ENCODE peak calls at places on chromosomes 13 and 19, in seven cellular contexts. One of them, this sample, is unnamed.
A peak's percentile ranks its signal among the peaks of the same experiment; 100 is the strongest.

GRCh38 chr19:5988520-5989387 is 10.8 kb upstream of the RANBP3 start:
- DNase-seq in CD8-positive, alpha-beta memory T cell: no peak
- DNase-seq in osteoblast: peak; percentile 56
- DNase-seq in T-helper 1 cell: no peak
- DNase-seq in NCI-H774: no peak
- DNase-seq in Ammon's horn: no peak
- DNase-seq in fibroblast of the conjunctiva: no peak
- DNase-seq in this sample: no peak

GRCh38 chr19:53879145-53880037 is 2.6 kb upstream of the PRKCG start:
- DNase-seq in osteoblast: peak; percentile 99
- DNase-seq in CD8-positive, alpha-beta memory T cell: peak; percentile 65
- DNase-seq in Ammon's horn: peak; percentile 93
- DNase-seq in NCI-H774: no peak
- DNase-seq in fibroblast of the conjunctiva: peak; percentile 89
- DNase-seq in T-helper 1 cell: peak; percentile 69
- DNase-seq in this sample: peak; percentile 77

GRCh38 chr19:39492225-39492624 is 6.5 kb upstream of the DLL3 start:
- DNase-seq in NCI-H774: no peak
- DNase-seq in Ammon's horn: no peak
- DNase-seq in T-helper 1 cell: no peak
- DNase-seq in CD8-positive, alpha-beta memory T cell: no peak
- DNase-seq in osteoblast: peak; percentile 32
- DNase-seq in fibroblast of the conjunctiva: no peak
- DNase-seq in this sample: no peak

GRCh38 chr19:40802300-40803169 is 3.5 kb downstream of the EGLN2 start:
- DNase-seq in osteoblast: peak; percentile 74
- DNase-seq in T-helper 1 cell: no peak
- DNase-seq in CD8-positive, alpha-beta memory T cell: no peak
- DNase-seq in Ammon's horn: peak; percentile 26
- DNase-seq in fibroblast of the conjunctiva: no peak
- DNase-seq in NCI-H774: no peak
- DNase-seq in this sample: no peak

GRCh38 chr13:19596960-19597361 is 35.6 kb upstream of the TPTE2 start:
- DNase-seq in osteoblast: no peak
- DNase-seq in T-helper 1 cell: no peak
- DNase-seq in NCI-H774: no peak
- DNase-seq in Ammon's horn: no peak
- DNase-seq in fibroblast of the conjunctiva: no peak
- DNase-seq in CD8-positive, alpha-beta memory T cell: no peak
- DNase-seq in this sample: no peak

GRCh38 chr19:13995017-13995728 is 10.9 kb downstream of the RFX1 start:
- DNase-seq in T-helper 1 cell: no peak
- DNase-seq in osteoblast: peak; percentile 96
- DNase-seq in Ammon's horn: peak; percentile 53
- DNase-seq in fibroblast of the conjunctiva: no peak
- DNase-seq in CD8-positive, alpha-beta memory T cell: no peak
- DNase-seq in NCI-H774: no peak
- DNase-seq in this sample: no peak

GRCh38 chr19:3880471-3881271 is at the start of gene ATCAY:
- DNase-seq in T-helper 1 cell: no peak
- DNase-seq in CD8-positive, alpha-beta memory T cell: no peak
- DNase-seq in Ammon's horn: peak; percentile 80
- DNase-seq in fibroblast of the conjunctiva: no peak
- DNase-seq in osteoblast: peak; percentile 73
- DNase-seq in NCI-H774: no peak
- DNase-seq in this sample: no peak

GRCh38 chr19:5578094-5578846 is 10.5 kb upstream of the TINCR start:
- DNase-seq in NCI-H774: peak; percentile 54
- DNase-seq in Ammon's horn: peak; percentile 59
- DNase-seq in fibroblast of the conjunctiva: peak; percentile 17
- DNase-seq in osteoblast: peak; percentile 97
- DNase-seq in T-helper 1 cell: peak; percentile 65
- DNase-seq in CD8-positive, alpha-beta memory T cell: peak; percentile 63
- DNase-seq in this sample: no peak

GRCh38 chr13:35894636-35895035 is 236.5 kb downstream of the DCLK1 start:
- DNase-seq in osteoblast: no peak
- DNase-seq in Ammon's horn: no peak
- DNase-seq in T-helper 1 cell: no peak
- DNase-seq in NCI-H774: no peak
- DNase-seq in CD8-positive, alpha-beta memory T cell: no peak
- DNase-seq in fibroblast of the conjunctiva: no peak
- DNase-seq in this sample: no peak

GRCh38 chr19:55490478-55491436 is 2.5 kb downstream of the SSC5D start:
- DNase-seq in T-helper 1 cell: no peak
- DNase-seq in Ammon's horn: no peak
- DNase-seq in CD8-positive, alpha-beta memory T cell: no peak
- DNase-seq in osteoblast: peak; percentile 95
- DNase-seq in NCI-H774: no peak
- DNase-seq in fibroblast of the conjunctiva: no peak
- DNase-seq in this sample: no peak

GRCh38 chr19:40214936-40215335 is 3.2 kb downstream of the TTC9B start:
- DNase-seq in osteoblast: peak; percentile 84
- DNase-seq in CD8-positive, alpha-beta memory T cell: no peak
- DNase-seq in NCI-H774: no peak
- DNase-seq in fibroblast of the conjunctiva: no peak
- DNase-seq in Ammon's horn: no peak
- DNase-seq in T-helper 1 cell: no peak
- DNase-seq in this sample: no peak

GRCh38 chr19:30376826-30377425 is 4.7 kb downstream of the ZNF536 start:
- DNase-seq in fibroblast of the conjunctiva: no peak
- DNase-seq in T-helper 1 cell: no peak
- DNase-seq in Ammon's horn: no peak
- DNase-seq in osteoblast: no peak
- DNase-seq in CD8-positive, alpha-beta memory T cell: no peak
- DNase-seq in NCI-H774: no peak
- DNase-seq in this sample: no peak

GRCh38 chr19:30168760-30169159 is 203.4 kb upstream of the ZNF536 start:
- DNase-seq in fibroblast of the conjunctiva: no peak
- DNase-seq in CD8-positive, alpha-beta memory T cell: no peak
- DNase-seq in NCI-H774: no peak
- DNase-seq in T-helper 1 cell: no peak
- DNase-seq in osteoblast: no peak
- DNase-seq in Ammon's horn: no peak
- DNase-seq in this sample: no peak

GRCh38 chr13:90835826-90836225 is 511.7 kb upstream of the MIR17HG start:
- DNase-seq in T-helper 1 cell: no peak
- DNase-seq in CD8-positive, alpha-beta memory T cell: no peak
- DNase-seq in fibroblast of the conjunctiva: no peak
- DNase-seq in osteoblast: no peak
- DNase-seq in NCI-H774: no peak
- DNase-seq in Ammon's horn: no peak
- DNase-seq in this sample: no peak

GRCh38 chr19:16588089-16588823 is 16.0 kb upstream of the SLC35E1 start:
- DNase-seq in fibroblast of the conjunctiva: no peak
- DNase-seq in NCI-H774: no peak
- DNase-seq in T-helper 1 cell: peak; percentile 60
- DNase-seq in CD8-positive, alpha-beta memory T cell: peak; percentile 45
- DNase-seq in Ammon's horn: peak; percentile 63
- DNase-seq in osteoblast: peak; percentile 83
- DNase-seq in this sample: no peak

GRCh38 chr19:547836-548720 is 4.2 kb downstream of the GZMM start:
- DNase-seq in osteoblast: no peak
- DNase-seq in NCI-H774: no peak
- DNase-seq in Ammon's horn: no peak
- DNase-seq in CD8-positive, alpha-beta memory T cell: no peak
- DNase-seq in fibroblast of the conjunctiva: no peak
- DNase-seq in T-helper 1 cell: no peak
- DNase-seq in this sample: no peak

GRCh38 chr19:3459322-3459881 is 20.9 kb downstream of the SMIM24 start:
- DNase-seq in T-helper 1 cell: no peak
- DNase-seq in fibroblast of the conjunctiva: peak; percentile 86
- DNase-seq in CD8-positive, alpha-beta memory T cell: no peak
- DNase-seq in osteoblast: peak; percentile 100
- DNase-seq in NCI-H774: no peak
- DNase-seq in Ammon's horn: peak; percentile 88
- DNase-seq in this sample: peak; percentile 83

GRCh38 chr13:98105929-98106336 is 37.0 kb upstream of the FARP1 start:
- DNase-seq in NCI-H774: no peak
- DNase-seq in osteoblast: peak; percentile 19
- DNase-seq in T-helper 1 cell: no peak
- DNase-seq in CD8-positive, alpha-beta memory T cell: no peak
- DNase-seq in fibroblast of the conjunctiva: no peak
- DNase-seq in Ammon's horn: no peak
- DNase-seq in this sample: no peak

GRCh38 chr13:59391696-59392095 is 772.0 kb downstream of the DIAPH3 start:
- DNase-seq in fibroblast of the conjunctiva: peak; percentile 74
- DNase-seq in Ammon's horn: peak; percentile 81
- DNase-seq in CD8-positive, alpha-beta memory T cell: peak; percentile 25
- DNase-seq in osteoblast: peak; percentile 26
- DNase-seq in T-helper 1 cell: peak; percentile 26
- DNase-seq in NCI-H774: peak; percentile 4
- DNase-seq in this sample: peak; percentile 14

GRCh38 chr13:105627270-105627669 is 908.2 kb downstream of the EFNB2 start:
- DNase-seq in T-helper 1 cell: no peak
- DNase-seq in CD8-positive, alpha-beta memory T cell: no peak
- DNase-seq in fibroblast of the conjunctiva: peak; percentile 21
- DNase-seq in Ammon's horn: no peak
- DNase-seq in NCI-H774: no peak
- DNase-seq in osteoblast: peak; percentile 37
- DNase-seq in this sample: no peak

GRCh38 chr13:49652691-49653305 is 24.5 kb downstream of the ARL11 start:
- DNase-seq in fibroblast of the conjunctiva: no peak
- DNase-seq in T-helper 1 cell: no peak
- DNase-seq in CD8-positive, alpha-beta memory T cell: no peak
- DNase-seq in osteoblast: peak; percentile 88
- DNase-seq in NCI-H774: no peak
- DNase-seq in Ammon's horn: peak; percentile 33
- DNase-seq in this sample: no peak

GRCh38 chr13:26971990-26972888 is 199.4 kb downstream of the USP12 start:
- DNase-seq in T-helper 1 cell: no peak
- DNase-seq in Ammon's horn: no peak
- DNase-seq in CD8-positive, alpha-beta memory T cell: no peak
- DNase-seq in fibroblast of the conjunctiva: no peak
- DNase-seq in NCI-H774: peak; percentile 52
- DNase-seq in osteoblast: no peak
- DNase-seq in this sample: no peak

GRCh38 chr19:41926861-41927809 is 1.1 kb downstream of the ERFL start:
- DNase-seq in NCI-H774: no peak
- DNase-seq in fibroblast of the conjunctiva: no peak
- DNase-seq in T-helper 1 cell: no peak
- DNase-seq in osteoblast: no peak
- DNase-seq in CD8-positive, alpha-beta memory T cell: no peak
- DNase-seq in Ammon's horn: no peak
- DNase-seq in this sample: no peak

GRCh38 chr19:2575734-2576481 is 100.0 kb downstream of the GADD45B start:
- DNase-seq in NCI-H774: no peak
- DNase-seq in T-helper 1 cell: no peak
- DNase-seq in fibroblast of the conjunctiva: peak; percentile 86
- DNase-seq in osteoblast: peak; percentile 99
- DNase-seq in Ammon's horn: peak; percentile 17
- DNase-seq in CD8-positive, alpha-beta memory T cell: no peak
- DNase-seq in this sample: peak; percentile 91

GRCh38 chr13:29907670-29908069 is 57.3 kb upstream of the UBL3 start:
- DNase-seq in fibroblast of the conjunctiva: no peak
- DNase-seq in CD8-positive, alpha-beta memory T cell: no peak
- DNase-seq in NCI-H774: no peak
- DNase-seq in osteoblast: no peak
- DNase-seq in T-helper 1 cell: no peak
- DNase-seq in Ammon's horn: no peak
- DNase-seq in this sample: no peak

GRCh38 chr13:102700088-102701031 is 5.5 kb upstream of the METTL21C start:
- DNase-seq in fibroblast of the conjunctiva: no peak
- DNase-seq in Ammon's horn: no peak
- DNase-seq in osteoblast: no peak
- DNase-seq in CD8-positive, alpha-beta memory T cell: no peak
- DNase-seq in NCI-H774: no peak
- DNase-seq in T-helper 1 cell: no peak
- DNase-seq in this sample: no peak

GRCh38 chr19:7199613-7200533 is 94.3 kb downstream of the INSR start:
- DNase-seq in Ammon's horn: no peak
- DNase-seq in T-helper 1 cell: no peak
- DNase-seq in osteoblast: peak; percentile 45
- DNase-seq in NCI-H774: no peak
- DNase-seq in fibroblast of the conjunctiva: no peak
- DNase-seq in CD8-positive, alpha-beta memory T cell: no peak
- DNase-seq in this sample: no peak

GRCh38 chr19:35123573-35123972 is 8.0 kb downstream of the FXYD3 start:
- DNase-seq in fibroblast of the conjunctiva: no peak
- DNase-seq in NCI-H774: no peak
- DNase-seq in osteoblast: peak; percentile 92
- DNase-seq in Ammon's horn: no peak
- DNase-seq in T-helper 1 cell: no peak
- DNase-seq in CD8-positive, alpha-beta memory T cell: no peak
- DNase-seq in this sample: no peak

GRCh38 chr13:32430018-32430747 is 2.3 kb upstream of the N4BP2L1 start:
- DNase-seq in NCI-H774: no peak
- DNase-seq in osteoblast: no peak
- DNase-seq in Ammon's horn: peak; percentile 22
- DNase-seq in T-helper 1 cell: no peak
- DNase-seq in CD8-positive, alpha-beta memory T cell: no peak
- DNase-seq in fibroblast of the conjunctiva: no peak
- DNase-seq in this sample: no peak

GRCh38 chr13:30388401-30389283 is 33.7 kb upstream of the UBE2L5 start:
- DNase-seq in fibroblast of the conjunctiva: peak; percentile 28
- DNase-seq in CD8-positive, alpha-beta memory T cell: no peak
- DNase-seq in T-helper 1 cell: no peak
- DNase-seq in NCI-H774: no peak
- DNase-seq in Ammon's horn: no peak
- DNase-seq in osteoblast: no peak
- DNase-seq in this sample: no peak

GRCh38 chr13:49998714-49999624 is 2.1 kb downstream of the TRIM13 start:
- DNase-seq in T-helper 1 cell: no peak
- DNase-seq in Ammon's horn: no peak
- DNase-seq in fibroblast of the conjunctiva: no peak
- DNase-seq in CD8-positive, alpha-beta memory T cell: no peak
- DNase-seq in NCI-H774: no peak
- DNase-seq in osteoblast: no peak
- DNase-seq in this sample: no peak

GRCh38 chr19:13834308-13834790 is 39.1 kb downstream of the ZSWIM4 start:
- DNase-seq in NCI-H774: no peak
- DNase-seq in CD8-positive, alpha-beta memory T cell: no peak
- DNase-seq in osteoblast: peak; percentile 93
- DNase-seq in fibroblast of the conjunctiva: no peak
- DNase-seq in Ammon's horn: no peak
- DNase-seq in T-helper 1 cell: no peak
- DNase-seq in this sample: no peak